ENCODE peak calls at places on chromosomes 13 and 19, in four cellular contexts. R is progenitor cell of endocrine pancreas, J is astrocyte of the spinal cord, E is activated B cell treated with CpG ODN at 0.5 μM for 24 hours. M is an unnamed sample.

GRCh38 chr19:1605236-1606137 is at the start of gene UQCR11:
- DNase-seq in J (peak), R (peak), E (peak), M (peak)

GRCh38 chr19:9427941-9428340 is 7.4 kb downstream of the ZNF266 start:
- DNase-seq in J (no peak), R (no peak), E (no peak), M (no peak)

GRCh38 chr13:41648314-41648935 is 191.1 kb downstream of the RGCC start:
- DNase-seq in J (peak), E (no peak), R (no peak), M (peak)

GRCh38 chr19:35991731-35992450 is 3.1 kb upstream of the SDHAF1 start:
- DNase-seq in E (no peak), J (no peak), R (no peak), M (no peak)

GRCh38 chr13:98370806-98371553 is 193.9 kb upstream of the RNF113B start:
- DNase-seq in E (no peak), J (peak), R (no peak), M (peak)

GRCh38 chr13:25752957-25753540 is 298.8 kb downstream of the SHISA2 start:
- DNase-seq in J (peak), E (no peak), R (no peak), M (peak)

GRCh38 chr13:27788271-27788670 is 4.0 kb upstream of the GSX1 start:
- DNase-seq in J (no peak), R (no peak), E (no peak), M (no peak)

GRCh38 chr19:30857388-30857787 is 485.2 kb downstream of the ZNF536 start:
- DNase-seq in R (no peak), J (no peak), E (no peak), M (no peak)

GRCh38 chr13:51444922-51445321 is 7.9 kb downstream of the INTS6 start:
- DNase-seq in J (peak), R (no peak), E (no peak), M (no peak)

DNA sequence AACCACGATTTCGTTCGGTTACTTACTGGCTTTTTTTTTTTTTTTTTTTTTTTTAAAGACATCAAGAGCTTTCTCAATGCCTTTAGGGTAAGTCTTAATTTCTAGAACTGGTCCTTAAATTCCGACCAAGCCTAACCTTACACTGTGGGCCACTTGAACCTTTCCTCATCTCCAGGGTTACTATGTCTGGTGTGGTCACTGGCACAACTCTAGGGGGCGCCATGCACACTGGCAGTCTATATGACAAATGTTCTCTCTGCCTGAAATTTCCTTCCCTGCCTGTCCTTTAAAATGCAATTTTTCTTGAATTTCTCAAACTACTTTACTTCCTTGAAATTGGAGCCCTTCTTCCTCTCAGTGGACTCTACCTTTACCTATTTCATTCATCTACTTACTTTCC is 227.4 kb downstream of the KLF5 start:
- DNase-seq in R (no peak), J (no peak), E (no peak), M (no peak)
- TF ChIP-seq CTCF in R (no peak), J (no peak), E (no peak), M (no peak)

GRCh38 chr13:30362869-30363268 is 55.5 kb upstream of the KATNAL1 start:
- DNase-seq in J (no peak), R (no peak), E (no peak), M (no peak)
- TF ChIP-seq CTCF in J (no peak), R (no peak), E (no peak), M (no peak)

DNA sequence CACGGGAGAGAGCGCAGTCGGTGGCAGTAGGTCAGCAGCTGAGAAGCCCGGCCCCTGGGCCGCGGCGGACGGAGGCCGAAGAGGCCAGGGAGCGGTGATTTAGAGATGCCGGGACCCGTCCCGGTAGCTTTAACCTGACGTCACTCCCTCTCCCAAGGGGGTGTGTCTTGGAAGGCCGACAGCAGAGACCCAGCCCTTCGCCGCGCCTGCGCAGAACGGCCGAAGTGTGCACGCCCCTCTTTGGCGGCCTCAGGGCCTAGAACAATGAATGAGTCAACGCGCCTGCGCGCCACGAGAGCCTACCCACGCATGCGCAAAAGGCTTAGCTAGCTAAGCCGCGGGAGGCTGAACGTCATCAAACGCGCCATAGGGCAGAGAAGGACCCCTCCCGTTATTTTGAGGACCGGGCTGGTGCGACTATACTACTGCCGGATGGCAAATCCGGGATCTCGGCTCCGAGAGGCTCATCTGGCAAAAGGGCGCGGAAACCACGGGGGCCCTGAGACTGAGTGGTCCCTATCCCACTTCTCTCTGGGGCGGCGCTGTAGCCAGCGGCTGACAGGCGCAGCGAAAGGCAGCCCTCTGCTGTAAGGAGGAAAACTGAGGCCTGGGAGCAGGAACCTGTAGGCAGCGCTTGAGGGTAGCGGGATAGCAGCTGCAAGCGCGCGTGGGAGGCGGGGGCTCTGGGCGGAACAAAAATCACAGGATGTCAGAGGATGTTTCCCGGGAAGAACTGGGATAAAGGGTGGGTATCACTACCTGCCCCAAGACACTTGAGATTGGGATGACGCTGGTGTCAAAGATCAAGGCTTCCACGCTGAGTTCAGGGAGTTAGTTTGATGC is at the start of the genes IRGQ and ZNF576:
- DNase-seq in E (peak), R (peak), J (peak), M (peak)
- TF ChIP-seq CTCF in E (no peak), R (no peak), J (peak), M (no peak)

GRCh38 chr19:6372594-6373095 is at the start of gene ALKBH7:
- DNase-seq in J (peak), R (peak), E (peak), M (peak)
- TF ChIP-seq CTCF in J (no peak), R (no peak), E (no peak), M (no peak)

GRCh38 chr13:79663977-79664636 is 183.2 kb downstream of the NDFIP2 start:
- DNase-seq in J (no peak), R (no peak), E (no peak), M (no peak)

GRCh38 chr13:79663420-79663819 is 182.5 kb downstream of the NDFIP2 start:
- DNase-seq in R (no peak), J (no peak), E (no peak), M (no peak)

GRCh38 chr13:79659161-79659560 is 178.2 kb downstream of the NDFIP2 start:
- DNase-seq in J (no peak), E (no peak), R (no peak), M (no peak)

GRCh38 chr13:79660361-79660760 is 179.4 kb downstream of the NDFIP2 start:
- DNase-seq in R (no peak), J (no peak), E (no peak), M (no peak)

GRCh38 chr13:79662882-79663281 is 181.9 kb downstream of the NDFIP2 start:
- DNase-seq in R (no peak), E (no peak), J (no peak), M (no peak)
- TF ChIP-seq CTCF in R (no peak), E (no peak), J (no peak), M (no peak)

DNA sequence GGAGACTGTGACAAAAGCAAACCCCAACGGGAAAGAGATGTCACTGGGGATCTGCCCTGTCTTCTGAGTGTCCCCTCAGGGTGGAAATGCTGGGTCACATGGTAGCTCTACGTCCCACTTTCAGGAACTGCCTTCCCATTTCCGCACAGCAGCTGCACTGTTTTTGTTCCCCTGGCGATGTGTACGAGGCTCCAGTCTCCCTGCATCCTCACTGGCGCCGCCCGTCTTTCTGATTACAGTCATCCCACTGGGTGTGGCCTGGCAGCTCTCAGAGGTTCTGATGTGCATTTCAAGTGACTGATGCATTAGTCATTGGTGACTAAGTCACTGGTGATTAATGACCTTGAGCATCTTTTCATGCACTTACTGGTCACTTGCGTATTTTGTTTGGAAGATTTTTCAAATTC is 21.2 kb downstream of the PCID2 start:
- DNase-seq in E (no peak), R (no peak), J (peak), M (peak)
- TF ChIP-seq CTCF in E (no peak), R (no peak), J (no peak), M (no peak)

GRCh38 chr13:48829536-48829935 is 146.2 kb upstream of the FNDC3A start:
- DNase-seq in J (no peak), E (no peak), R (no peak), M (no peak)

GRCh38 chr13:48831248-48831647 is 144.5 kb upstream of the FNDC3A start:
- DNase-seq in E (no peak), R (no peak), J (no peak), M (no peak)

GRCh38 chr13:48828962-48829405 is 146.7 kb upstream of the FNDC3A start:
- DNase-seq in R (no peak), J (no peak), E (no peak), M (no peak)

GRCh38 chr13:48827709-48828108 is 148.0 kb upstream of the FNDC3A start:
- DNase-seq in E (no peak), R (no peak), J (no peak), M (no peak)

DNA sequence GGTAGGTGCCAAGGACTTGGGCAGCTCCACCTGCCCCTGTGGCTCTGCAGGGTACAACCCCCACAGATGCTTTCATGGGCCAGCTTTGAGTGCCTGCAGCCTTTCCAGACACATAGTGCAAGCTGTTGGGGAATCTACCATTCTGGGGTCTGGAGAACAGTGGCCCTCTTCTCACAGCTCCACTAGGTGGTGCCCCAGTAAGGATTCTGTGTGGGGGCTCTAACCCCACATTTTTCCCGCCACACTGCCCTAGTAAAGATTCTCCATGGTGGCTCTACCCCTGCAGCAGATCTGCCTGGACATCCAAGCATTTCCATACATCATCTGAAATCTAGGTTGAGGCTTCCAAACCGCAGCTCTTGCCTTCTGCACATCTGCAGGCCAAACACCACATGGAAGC is 149.7 kb upstream of the FNDC3A start:
- DNase-seq in R (no peak), E (no peak), J (no peak), M (no peak)
- TF ChIP-seq CTCF in R (no peak), E (no peak), J (no peak), M (no peak)

GRCh38 chr19:38544569-38545315 is 73.0 kb downstream of the MAP4K1 start:
- DNase-seq in E (no peak), R (no peak), J (no peak), M (peak)
- TF ChIP-seq CTCF in E (peak), R (no peak), J (no peak), M (no peak)

M was measured in astrocyte of the cerebellum.